ENCODE peak calls at places on chromosomes 16 and 17, in seven cellular contexts. Q is right cardiac atrium; S is type B pancreatic cell; Z is central memory CD4-positive, alpha-beta T cell; O is tibial artery; L is activated T-cell treated with anti-CD3 and anti-CD28 coated beads, Interleukin-2, amount 50 U/mL, for 48 hours; V is stimulated activated naive CD8-positive, alpha-beta T cell treated with anti-CD3 and anti-CD28 coated beads, Interleukin-15, amount 100 ng/mL, for 72 hours. K is an unnamed sample.

GRCh38 chr16:67649494-67649931 is 4.6 kb downstream of the CARMIL2 start:
- DNase-seq in O (no peak), S (no peak), V (no peak), Q (peak), Z (no peak), L (no peak), K (no peak)

GRCh38 chr16:14300631-14301149 is 229.6 kb downstream of the MRTFB start:
- DNase-seq in V (peak), L (peak), O (peak), Q (peak), S (no peak), Z (no peak), K (no peak)

GRCh38 chr17:12580640-12581039 is 85.0 kb upstream of the MYOCD start:
- DNase-seq in O (no peak), L (no peak), Z (no peak), V (no peak), S (no peak), Q (no peak), K (no peak)

GRCh38 chr17:2947996-2948550 is 115.3 kb downstream of the OR1D5 start:
- DNase-seq in L (no peak), Q (no peak), S (no peak), O (peak), V (no peak), Z (no peak), K (no peak)

GRCh38 chr16:81530296-81530721 is 85.7 kb downstream of the CMIP start:
- DNase-seq in V (no peak), S (no peak), O (no peak), Q (no peak), Z (no peak), L (no peak), K (no peak)

GRCh38 chr17:17540278-17540906 is 44.2 kb upstream of the RASD1 start:
- DNase-seq in V (no peak), S (no peak), Z (no peak), Q (peak), O (no peak), L (no peak), K (no peak)

GRCh38 chr16:35798885-35799426 is 2339.5 kb downstream of the TP53TG3F start:
- DNase-seq in Q (peak), L (no peak), S (no peak), V (no peak), O (no peak), Z (no peak), K (no peak)

GRCh38 chr16:15053904-15054303 is 2.0 kb downstream of the NTAN1 start:
- DNase-seq in O (peak), V (no peak), Q (peak), Z (no peak), S (no peak), L (no peak), K (no peak)

GRCh38 chr17:63436523-63437110 is 9.5 kb downstream of the CYB561 start:
- DNase-seq in V (no peak), L (no peak), S (no peak), Q (no peak), Z (no peak), O (no peak), K (no peak)

GRCh38 chr16:268141-269053 is 7.3 kb downstream of the RGS11 start:
- DNase-seq in O (no peak), S (no peak), Z (no peak), L (no peak), V (no peak), Q (peak), K (no peak)

GRCh38 chr16:27245276-27246231 is 23.0 kb downstream of the NSMCE1 start:
- DNase-seq in Q (peak), V (no peak), O (peak), Z (no peak), L (peak), S (peak), K (peak)

GRCh38 chr16:17571499-17572093 is 100.8 kb upstream of the XYLT1 start:
- DNase-seq in S (no peak), V (no peak), L (no peak), Q (no peak), O (no peak), Z (no peak), K (no peak)

GRCh38 chr17:44552361-44552760 is 4.9 kb upstream of the FZD2 start:
- DNase-seq in O (no peak), S (no peak), Z (no peak), Q (no peak), V (no peak), L (no peak), K (no peak)

GRCh38 chr16:27228621-27229501 is 25.5 kb downstream of the KDM8 start:
- DNase-seq in Z (no peak), V (no peak), O (no peak), S (no peak), L (no peak), Q (peak), K (no peak)